ENCODE peak calls at places on chromosomes 2 and 18, in ten cellular contexts. D, F, V, L, W, Q, I, G, R and O are unnamed samples.

GRCh38 chr2:189835855-189836558 is 51.8 kb downstream of the PMS1 start:
- DNase-seq in D (no peak), F (no peak), V (no peak), L (peak; percentile 31), W (no peak), Q (no peak), I (no peak), G (no peak), R (no peak), O (no peak)

GRCh38 chr2:98806266-98806697 is 75.3 kb upstream of the MGAT4A start:
- DNase-seq in D (no peak), F (no peak), V (peak; percentile 92), L (no peak), W (no peak), Q (no peak), I (no peak), G (no peak), R (peak; percentile 89), O (no peak)

GRCh38 chr2:30771200-30771599 is 36.0 kb downstream of the CAPN13 start:
- DNase-seq in D (no peak), F (no peak), V (peak; percentile 15), L (no peak), W (no peak), Q (no peak), I (no peak), G (no peak), R (no peak), O (peak; percentile 81)

GRCh38 chr18:30280861-30281470 is 761.6 kb downstream of the DSC3 start:
- DNase-seq in D (peak; percentile 59), F (no peak), V (no peak), L (peak; percentile 31), W (no peak), Q (peak; percentile 65), I (no peak), G (peak; percentile 34), R (no peak), O (no peak)

GRCh38 chr2:125167152-125167551 is 1142.1 kb downstream of the CNTNAP5 start:
- DNase-seq in D (peak; percentile 5), F (no peak), V (no peak), L (no peak), W (no peak), Q (no peak), I (no peak), G (no peak), R (no peak), O (no peak)

GRCh38 chr2:236769981-236770671 is 200.5 kb downstream of the ACKR3 start:
- DNase-seq in D (peak; percentile 87), F (no peak), V (no peak), L (peak; percentile 87), W (no peak), Q (no peak), I (no peak), G (no peak), R (no peak), O (no peak)

GRCh38 chr2:3102081-3102914 is 275.3 kb downstream of the EIPR1 start:
- DNase-seq in D (no peak), F (no peak), V (no peak), L (no peak), W (no peak), Q (no peak), I (no peak), G (no peak), R (no peak), O (peak; percentile 89)

GRCh38 chr2:222791946-222792649 is 68.7 kb upstream of the ACSL3 start:
- DNase-seq in D (no peak), F (peak; percentile 10), V (no peak), L (no peak), W (peak; percentile 54), Q (no peak), I (no peak), G (no peak), R (no peak), O (no peak)

GRCh38 chr18:76922107-76922506 is 99.8 kb downstream of the ZNF236 start:
- DNase-seq in D (peak; percentile 58), F (no peak), V (peak; percentile 70), L (peak; percentile 21), W (no peak), Q (peak; percentile 22), I (peak; percentile 66), G (peak; percentile 2), R (no peak), O (no peak)

GRCh38 chr2:19021721-19022120 is 336.7 kb downstream of the OSR1 start:
- DNase-seq in D (peak; percentile 89), F (no peak), V (no peak), L (no peak), W (no peak), Q (no peak), I (no peak), G (no peak), R (no peak), O (no peak)

GRCh38 chr18:32040936-32041335 is 22.3 kb downstream of the RNF125 start:
- DNase-seq in D (no peak), F (no peak), V (no peak), L (no peak), W (no peak), Q (no peak), I (no peak), G (no peak), R (no peak), O (no peak)

GRCh38 chr2:58923869-58924268 is 682.7 kb upstream of the FANCL start:
- DNase-seq in D (peak; percentile 94), F (no peak), V (no peak), L (peak; percentile 32), W (no peak), Q (no peak), I (no peak), G (no peak), R (no peak), O (no peak)

GRCh38 chr2:240983996-240984498 is 14.4 kb upstream of the SNED1 start:
- DNase-seq in D (no peak), F (no peak), V (no peak), L (peak; percentile 23), W (peak; percentile 2), Q (no peak), I (peak; percentile 41), G (no peak), R (no peak), O (no peak)

GRCh38 chr2:67159929-67160328 is 237.2 kb upstream of the ETAA1 start:
- DNase-seq in D (peak; percentile 81), F (no peak), V (no peak), L (no peak), W (no peak), Q (no peak), I (no peak), G (no peak), R (no peak), O (no peak)

GRCh38 chr18:75215663-75216062 is 5.1 kb downstream of the TSHZ1 start:
- DNase-seq in D (no peak), F (no peak), V (no peak), L (no peak), W (no peak), Q (no peak), I (no peak), G (no peak), R (no peak), O (peak; percentile 37)

GRCh38 chr2:25521665-25522387 is 151.6 kb downstream of the DTNB start:
- DNase-seq in D (peak; percentile 81), F (no peak), V (no peak), L (peak; percentile 76), W (no peak), Q (peak; percentile 60), I (no peak), G (peak; percentile 35), R (no peak), O (no peak)

DNA sequence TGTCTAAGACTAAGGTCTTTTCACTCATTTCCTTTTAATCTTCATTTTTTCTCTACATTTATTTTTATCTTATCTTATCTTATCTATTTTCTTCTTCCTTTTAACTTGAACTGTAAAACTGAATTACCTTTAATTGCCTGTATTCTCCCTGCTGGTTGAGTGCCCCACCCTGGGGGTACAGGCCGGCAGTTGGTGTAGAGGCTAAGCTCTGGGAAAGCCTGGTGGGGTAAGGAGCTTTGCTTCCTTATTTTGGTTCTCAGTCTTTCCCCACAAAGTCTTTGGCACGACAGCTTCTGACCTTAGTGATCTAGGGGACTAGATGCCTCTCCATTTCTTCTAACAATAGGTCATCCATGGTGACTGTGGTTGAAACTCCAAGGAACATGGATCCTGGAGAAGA is 26.8 kb upstream of the HAAO start:
- DNase-seq in D (no peak), F (no peak), V (no peak), L (no peak), W (no peak), Q (no peak), I (no peak), G (no peak), R (no peak), O (no peak)
- TF ChIP-seq POLR2A in D (no peak), F (no peak), V (no peak), L (no peak), W (no peak), Q (no peak), I (no peak), G (no peak), R (no peak), O (no peak)

DNA sequence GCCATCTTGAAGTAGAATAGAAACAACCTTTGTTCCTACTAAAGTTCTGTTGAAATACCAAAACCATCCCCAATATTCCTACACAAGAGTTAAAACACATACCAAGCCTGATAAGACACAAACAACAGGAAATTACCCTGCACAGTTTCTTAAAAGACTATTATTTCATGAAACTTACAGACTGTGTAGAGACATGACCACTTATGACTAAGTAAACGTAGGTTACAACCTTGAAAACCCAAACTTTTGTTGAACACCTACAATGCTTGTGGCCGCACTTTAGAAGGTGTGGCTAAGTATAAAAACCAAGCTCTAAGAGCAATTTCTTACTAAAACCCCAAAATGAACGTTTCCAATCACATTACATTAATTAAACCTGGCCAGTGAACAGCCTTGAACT is 2.0 kb downstream of the SMAD2 start:
- DNase-seq in D (peak; percentile 28), F (no peak), V (no peak), L (no peak), W (no peak), Q (peak; percentile 30), I (no peak), G (no peak), R (no peak), O (no peak)
- H3K27ac ChIP-seq in D (no peak overlapping the region), F (peak overlapping the region; percentile 99), V (no peak overlapping the region), L (peak overlapping the region; percentile 98), W (no peak overlapping the region), Q (peak overlapping the region; percentile 59), I (no peak overlapping the region), G (no peak overlapping the region), R (no peak overlapping the region), O (no peak overlapping the region)

GRCh38 chr2:181954538-181954883 is 31.1 kb upstream of the PPP1R1C start:
- DNase-seq in D (peak; percentile 23), F (no peak), V (no peak), L (no peak), W (no peak), Q (no peak), I (no peak), G (no peak), R (no peak), O (no peak)
- TF ChIP-seq CTCF in D (no peak), F (no peak), V (no peak), L (no peak), W (no peak), Q (no peak), I (no peak), G (no peak), R (no peak), O (no peak)

DNA sequence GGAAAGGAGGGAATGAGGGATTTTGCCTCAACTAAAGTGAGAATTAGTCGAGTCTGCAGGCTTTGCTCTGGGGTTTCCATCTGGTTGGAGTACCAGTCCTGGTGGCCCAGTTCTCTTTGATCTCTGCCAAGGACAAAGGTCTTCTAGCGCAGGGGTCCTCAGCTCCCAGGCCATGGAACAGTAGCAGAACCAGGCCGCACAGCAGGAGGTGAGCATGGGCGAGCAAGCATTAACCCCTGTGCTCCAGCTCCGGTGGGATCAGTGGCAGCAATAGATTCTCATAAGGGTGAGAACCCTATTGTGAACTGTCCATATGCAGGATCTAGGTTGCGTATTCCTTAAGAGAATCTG is 23.9 kb downstream of the MTHFD2 start:
- DNase-seq in D (no peak), F (no peak), V (no peak), L (no peak), W (no peak), Q (no peak), I (no peak), G (no peak), R (no peak), O (no peak)
- TF ChIP-seq POLR2A in D (no peak), F (no peak), V (no peak), L (no peak), W (no peak), Q (no peak), I (no peak), G (no peak), R (no peak), O (no peak)